ENCODE peak calls at places on chromosome 6, in eight cellular contexts. T is transverse colon, D is GM23338, R is sigmoid colon, H is esophagus muscularis mucosa, B is HCT116, Y is HepG2, P is suprapubic skin. F is an unnamed sample.

GRCh38 chr6:3402310-3403243 is 54.3 kb downstream of the SLC22A23 start:
- DNase-seq in R (peak), B (no peak), Y (no peak), D (no peak), P (no peak), H (no peak), T (peak), F (no peak)

GRCh38 chr6:52390361-52390727 is 28.4 kb downstream of the PAQR8 start:
- DNase-seq in T (no peak), Y (peak), P (no peak), B (peak), R (no peak), H (no peak), D (no peak), F (no peak)

GRCh38 chr6:126439040-126439439 is 99.1 kb downstream of the CENPW start:
- DNase-seq in R (no peak), H (no peak), T (no peak), B (no peak), D (no peak), Y (no peak), P (no peak), F (no peak)

GRCh38 chr6:17965397-17965796 is 22.0 kb downstream of the KIF13A start:
- DNase-seq in D (no peak), B (no peak), H (no peak), R (no peak), T (no peak), P (no peak), Y (no peak), F (no peak)

GRCh38 chr6:42046491-42047219 is 3.7 kb upstream of the TAF8 start:
- DNase-seq in H (no peak), Y (no peak), P (no peak), D (no peak), B (no peak), R (peak), T (no peak), F (no peak)

GRCh38 chr6:97586344-97586743 is 303.3 kb upstream of the MMS22L start:
- DNase-seq in Y (peak), P (no peak), D (peak), T (no peak), R (no peak), B (no peak), H (no peak), F (no peak)

GRCh38 chr6:408599-409102 is 17.1 kb downstream of the IRF4 start:
- DNase-seq in Y (peak), T (no peak), R (no peak), P (no peak), H (no peak), D (peak), B (peak), F (no peak)

GRCh38 chr6:154252676-154253075 is 103.9 kb downstream of the IPCEF1 start:
- DNase-seq in R (no peak), D (no peak), T (no peak), P (no peak), B (no peak), Y (no peak), H (no peak), F (no peak)

GRCh38 chr6:47188588-47189021 is 121.1 kb downstream of the TNFRSF21 start:
- DNase-seq in T (peak), D (no peak), H (no peak), B (peak), P (no peak), Y (peak), R (no peak), F (no peak)

GRCh38 chr6:165834613-165835259 is 171.7 kb upstream of the PDE10A start:
- DNase-seq in D (no peak), P (no peak), R (peak), H (no peak), B (no peak), T (peak), Y (no peak), F (peak)

GRCh38 chr6:83057705-83058321 is 7.8 kb downstream of the UBE3D start:
- DNase-seq in T (peak), P (no peak), Y (peak), H (no peak), B (peak), D (peak), R (no peak), F (no peak)

GRCh38 chr6:80203283-80203682 is 96.8 kb downstream of the BCKDHB start:
- DNase-seq in D (no peak), P (no peak), T (no peak), H (no peak), Y (no peak), B (no peak), R (no peak), F (no peak)

GRCh38 chr6:117761610-117762009 is 86.3 kb downstream of the NUS1 start:
- DNase-seq in R (no peak), P (no peak), B (no peak), Y (no peak), H (no peak), D (no peak), T (no peak), F (no peak)

GRCh38 chr6:1773697-1774096 is 164.0 kb downstream of the FOXC1 start:
- DNase-seq in H (no peak), D (no peak), B (no peak), R (no peak), T (no peak), P (no peak), Y (no peak), F (no peak)

GRCh38 chr6:73024598-73024997 is 200.7 kb downstream of the KHDC1L start:
- DNase-seq in D (no peak), P (no peak), Y (no peak), R (no peak), B (no peak), T (no peak), H (no peak), F (no peak)

GRCh38 chr6:91713911-91714310 is 1127.0 kb upstream of the MAP3K7 start:
- DNase-seq in P (no peak), D (peak), Y (no peak), R (no peak), B (no peak), H (no peak), T (no peak), F (no peak)

GRCh38 chr6:10033223-10033829 is 381.5 kb downstream of the TFAP2A start:
- DNase-seq in Y (peak), R (no peak), D (peak), H (no peak), B (no peak), P (no peak), T (no peak), F (no peak)

GRCh38 chr6:148790817-148791216 is 44.0 kb downstream of the UST start:
- DNase-seq in R (no peak), P (no peak), B (no peak), H (no peak), Y (no peak), T (no peak), D (no peak), F (no peak)

GRCh38 chr6:84434550-84434949 is 207.1 kb upstream of the CEP162 start:
- DNase-seq in T (no peak), P (no peak), D (no peak), H (no peak), Y (no peak), R (no peak), B (no peak), F (no peak)

GRCh38 chr6:126657556-126658129 is 317.7 kb downstream of the CENPW start:
- DNase-seq in P (no peak), H (no peak), Y (peak), T (peak), D (peak), R (no peak), B (peak), F (no peak)

GRCh38 chr6:26020983-26021349 is 58.4 kb downstream of the TRIM38 start:
- DNase-seq in R (peak), B (peak), H (no peak), P (peak), D (no peak), T (peak), Y (no peak), F (peak)

GRCh38 chr6:50816947-50817637 is 1.6 kb upstream of the TFAP2B start:
- DNase-seq in B (no peak), P (no peak), H (no peak), R (no peak), D (no peak), Y (no peak), T (no peak), F (no peak)

GRCh38 chr6:43378631-43379030 is 9.2 kb upstream of the ZNF318 start:
- DNase-seq in H (no peak), P (no peak), Y (no peak), T (no peak), D (no peak), R (no peak), B (no peak), F (no peak)

GRCh38 chr6:73608761-73609160 is 45.0 kb downstream of the SLC17A5 start:
- DNase-seq in R (no peak), T (no peak), D (no peak), Y (peak), H (no peak), B (no peak), P (no peak), F (no peak)

GRCh38 chr6:40425192-40425919 is 161.8 kb downstream of the LRFN2 start:
- DNase-seq in R (no peak), P (no peak), Y (no peak), D (no peak), H (no peak), B (no peak), T (no peak), F (peak)

GRCh38 chr6:148577687-148578488 is 168.9 kb upstream of the UST start:
- DNase-seq in R (peak), P (peak), T (peak), Y (peak), B (peak), D (peak), H (peak), F (peak)

GRCh38 chr6:89887452-89888137 is 6.7 kb upstream of the GJA10 start:
- DNase-seq in D (peak), R (no peak), B (no peak), P (no peak), T (no peak), H (no peak), Y (no peak), F (no peak)

GRCh38 chr6:52726741-52727535 is 36.3 kb downstream of the GSTA2 start:
- DNase-seq in T (no peak), R (no peak), P (no peak), B (no peak), Y (no peak), H (no peak), D (no peak), F (no peak)

GRCh38 chr6:167736486-167737204 is 90.1 kb upstream of the AFDN start:
- DNase-seq in D (no peak), P (no peak), B (no peak), T (no peak), R (peak), Y (no peak), H (no peak), F (no peak)

GRCh38 chr6:159977242-159978214 is 8.6 kb downstream of the IGF2R start:
- DNase-seq in T (no peak), B (no peak), R (peak), D (no peak), H (no peak), Y (no peak), P (peak), F (no peak)

GRCh38 chr6:122610690-122611455 is 668 bp downstream of the PKIB start:
- DNase-seq in Y (peak), H (no peak), P (peak), T (peak), D (peak), R (no peak), B (peak), F (peak)

GRCh38 chr6:110098511-110099116 is 80.9 kb downstream of the WASF1 start:
- DNase-seq in D (no peak), T (no peak), H (no peak), R (no peak), P (no peak), Y (peak), B (no peak), F (peak)

GRCh38 chr6:52635049-52635577 is 35.8 kb upstream of the TMEM14A start:
- DNase-seq in Y (no peak), D (peak), T (no peak), P (no peak), H (no peak), B (no peak), R (no peak), F (no peak)

GRCh38 chr6:30799210-30799609 is 54.9 kb upstream of the IER3 start:
- DNase-seq in D (no peak), H (no peak), T (no peak), B (no peak), R (no peak), Y (no peak), P (no peak), F (no peak)

GRCh38 chr6:30790734-30791383 is 46.5 kb upstream of the IER3 start:
- DNase-seq in B (no peak), D (peak), P (no peak), Y (no peak), H (no peak), R (no peak), T (no peak), F (no peak)

GRCh38 chr6:30793521-30794194 is 49.3 kb upstream of the IER3 start:
- DNase-seq in P (no peak), T (no peak), B (no peak), H (no peak), D (no peak), R (no peak), Y (peak), F (no peak)

GRCh38 chr6:30798501-30798900 is 54.2 kb upstream of the IER3 start:
- DNase-seq in R (no peak), H (no peak), Y (no peak), B (no peak), P (no peak), T (no peak), D (no peak), F (no peak)

DNA sequence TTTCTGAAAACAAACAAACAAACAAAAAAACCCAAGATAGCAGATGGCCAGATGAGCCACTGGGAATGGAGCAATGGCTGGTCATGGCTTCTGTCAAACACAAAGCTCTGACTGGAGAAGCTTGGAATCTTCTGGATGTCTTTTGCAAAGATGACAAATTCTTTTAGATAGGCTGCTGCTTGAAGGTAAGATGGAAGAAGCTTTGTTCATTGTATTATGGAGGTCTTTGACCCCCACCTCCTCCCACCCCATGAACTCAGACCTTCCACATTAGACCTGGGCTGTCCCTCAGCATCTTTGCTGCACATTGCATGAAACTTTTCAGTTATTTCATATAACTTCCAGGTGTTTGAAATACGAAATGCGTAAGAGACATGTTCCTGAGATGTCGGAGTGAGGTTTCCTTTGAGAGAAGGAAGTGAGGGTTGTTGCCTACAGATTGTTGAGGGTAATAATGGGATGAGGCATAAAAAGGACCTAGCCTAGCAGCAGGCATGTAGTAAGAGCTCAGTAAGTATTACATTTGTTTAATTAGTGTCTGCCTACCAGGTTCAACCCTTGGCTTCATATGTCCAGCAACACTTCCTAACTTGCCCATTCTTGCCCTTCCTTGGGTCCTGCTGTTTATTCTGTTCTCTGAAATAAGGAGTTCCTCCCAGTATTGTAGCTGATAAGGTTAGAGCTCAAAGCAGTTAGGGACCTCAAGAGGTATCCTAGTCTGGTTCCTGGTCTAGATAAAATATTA is 51.4 kb upstream of the IER3 start:
- DNase-seq in T (no peak), B (no peak), Y (no peak), P (no peak), R (no peak), D (no peak), H (no peak), F (no peak)
- TF ChIP-seq POLR2AphosphoS5 in T (no peak), B (no peak), Y (no peak), P (no peak), R (no peak), D (no peak), H (no peak), F (no peak)

DNA sequence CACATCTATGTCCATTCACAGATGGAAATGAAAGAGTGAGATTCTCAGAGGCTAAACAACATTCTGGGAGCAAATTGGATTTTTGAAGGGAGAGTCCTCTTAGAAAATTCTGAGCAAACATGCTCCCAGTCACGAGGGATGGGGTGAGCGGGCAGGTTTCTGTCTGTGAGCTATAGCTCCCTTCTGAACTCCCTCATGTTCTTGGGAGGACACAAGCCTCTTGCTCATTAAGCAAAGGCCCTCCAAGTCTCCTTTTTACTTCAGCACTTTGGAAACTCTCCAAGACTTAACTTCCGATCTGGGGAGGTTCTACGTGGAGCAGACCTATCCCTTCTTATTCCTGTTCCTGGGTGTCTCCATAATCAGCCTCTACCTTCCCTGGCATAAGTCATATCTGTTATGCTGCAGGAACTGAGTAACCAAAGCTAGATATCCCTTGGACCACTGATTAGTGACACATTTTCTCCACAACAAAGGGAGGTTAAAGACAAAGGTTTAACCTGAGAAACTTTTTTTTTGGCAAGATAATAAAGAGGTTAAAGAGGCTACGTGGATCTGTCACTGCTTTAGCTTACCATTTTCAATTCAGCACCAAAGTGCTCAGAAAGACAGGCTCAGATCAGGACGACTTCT is 33.0 kb upstream of the SMIM29 start:
- DNase-seq in B (no peak), H (no peak), T (no peak), Y (no peak), D (no peak), P (no peak), R (no peak), F (no peak)
- TF ChIP-seq POLR2AphosphoS5 in B (no peak), H (no peak), T (no peak), Y (no peak), D (no peak), P (no peak), R (no peak), F (no peak)

DNA sequence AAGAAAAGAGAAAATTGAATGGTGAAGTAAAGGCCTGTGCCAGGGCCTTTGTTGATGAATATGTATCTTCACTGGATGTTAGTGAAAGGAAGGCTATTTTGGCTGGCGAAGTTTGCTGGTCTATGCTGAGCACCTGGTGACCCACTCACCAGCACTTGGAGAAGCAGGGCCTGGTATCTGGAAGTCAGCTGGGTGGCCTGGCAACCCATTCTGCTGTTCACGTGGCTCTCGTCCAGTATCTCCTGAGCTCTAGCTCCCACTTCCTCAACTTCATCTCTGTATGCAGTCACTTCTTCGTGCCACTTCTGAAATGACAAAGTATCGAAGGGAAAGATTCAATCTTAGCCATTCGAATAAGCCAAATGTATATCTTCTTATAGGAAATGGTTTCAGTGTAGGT is 283.7 kb downstream of the SYNE1 start:
- DNase-seq in D (no peak), B (no peak), Y (no peak), T (no peak), R (no peak), P (no peak), H (no peak), F (no peak)
- TF ChIP-seq POLR2AphosphoS5 in D (no peak), B (no peak), Y (no peak), T (no peak), R (no peak), P (no peak), H (no peak), F (no peak)

GRCh38 chr6:35638679-35639078 is 50.0 kb downstream of the FKBP5 start:
- DNase-seq in B (no peak), R (no peak), Y (no peak), P (no peak), H (no peak), T (no peak), D (no peak), F (no peak)

GRCh38 chr6:35635601-35636597 is 52.8 kb downstream of the FKBP5 start:
- DNase-seq in R (no peak), D (no peak), B (no peak), Y (no peak), T (no peak), P (no peak), H (no peak), F (no peak)

GRCh38 chr6:35637911-35638310 is 50.8 kb downstream of the FKBP5 start:
- DNase-seq in D (no peak), B (no peak), H (no peak), T (no peak), P (no peak), Y (no peak), R (no peak), F (no peak)

GRCh38 chr6:35633579-35634089 is 55.1 kb downstream of the FKBP5 start:
- DNase-seq in D (no peak), R (no peak), B (no peak), P (no peak), T (no peak), Y (no peak), H (no peak), F (no peak)

GRCh38 chr6:35634316-35634715 is 54.4 kb downstream of the FKBP5 start:
- DNase-seq in R (no peak), D (no peak), P (no peak), Y (no peak), H (no peak), T (no peak), B (no peak), F (no peak)
- TF ChIP-seq POLR2AphosphoS5 in R (no peak), D (no peak), P (no peak), Y (no peak), H (peak), T (no peak), B (no peak), F (no peak)

GRCh38 chr6:15248451-15249370 is 2.8 kb downstream of the JARID2 start:
- DNase-seq in B (peak), P (peak), Y (peak), H (peak), T (peak), R (peak), D (peak), F (peak)
- TF ChIP-seq POLR2AphosphoS5 in B (peak), P (peak), Y (no peak), H (peak), T (peak), R (peak), D (peak), F (peak)

F was measured in breast epithelium.